ENCODE peak calls at places on chromosomes 4 and X, in ten cellular contexts. P is heart right ventricle, K is aorta, O is stomach, L is uterus, R is HCT116, H is left lung, V is gastrocnemius medialis, E is ovary, Z is suprapubic skin. I is an unnamed sample.

GRCh38 chr4:40194602-40195161 is 2.1 kb upstream of the RHOH start:
- DNase-seq in P (no peak), K (no peak), O (no peak), L (no peak), R (no peak), H (no peak), V (no peak), E (no peak), Z (no peak), I (no peak)

GRCh38 chr4:111274486-111274885 is 651.6 kb upstream of the PITX2 start:
- DNase-seq in P (no peak), K (no peak), O (no peak), L (no peak), R (no peak), H (no peak), V (no peak), E (no peak), Z (no peak), I (no peak)

GRCh38 chr4:184417802-184418511 is 56.4 kb downstream of the IRF2 start:
- DNase-seq in P (no peak), K (no peak), O (no peak), L (no peak), R (peak; percentile 51), H (no peak), V (no peak), E (no peak), Z (no peak), I (no peak)

GRCh38 chr4:39900966-39901365 is 76.7 kb downstream of the PDS5A start:
- DNase-seq in P (no peak), K (no peak), O (no peak), L (no peak), R (no peak), H (no peak), V (no peak), E (no peak), Z (no peak), I (no peak)

GRCh38 chrX:108468486-108468885 is 28.8 kb downstream of the COL4A5 start:
- DNase-seq in P (no peak), K (no peak), O (no peak), L (no peak), R (no peak), H (no peak), V (no peak), E (no peak), Z (no peak), I (no peak)

GRCh38 chr4:82260632-82261031 is 113.2 kb downstream of the HNRNPD start:
- DNase-seq in P (no peak), K (no peak), O (no peak), L (no peak), R (no peak), H (no peak), V (no peak), E (no peak), Z (no peak), I (no peak)

GRCh38 chr4:81740492-81740891 is 268.8 kb upstream of the RASGEF1B start:
- DNase-seq in P (no peak), K (no peak), O (no peak), L (no peak), R (no peak), H (no peak), V (no peak), E (no peak), Z (no peak), I (no peak)

GRCh38 chrX:108022491-108023089 is 22.3 kb upstream of the VSIG1 start:
- DNase-seq in P (no peak), K (no peak), O (no peak), L (no peak), R (no peak), H (no peak), V (no peak), E (no peak), Z (no peak), I (no peak)

GRCh38 chr4:73613130-73613529 is 7.1 kb downstream of the RASSF6 start:
- DNase-seq in P (no peak), K (no peak), O (no peak), L (no peak), R (no peak), H (no peak), V (no peak), E (no peak), Z (no peak), I (no peak)

GRCh38 chrX:39196192-39197102 is 395.2 kb downstream of the MID1IP1 start:
- DNase-seq in P (no peak), K (no peak), O (peak; percentile 34), L (peak; percentile 27), R (peak; percentile 26), H (no peak), V (peak; percentile 35), E (no peak), Z (no peak), I (no peak)

GRCh38 chrX:137427061-137427778 is 138.7 kb upstream of the ZIC3 start:
- DNase-seq in P (no peak), K (no peak), O (no peak), L (no peak), R (no peak), H (no peak), V (no peak), E (no peak), Z (no peak), I (no peak)

GRCh38 chrX:137430301-137430700 is 135.6 kb upstream of the ZIC3 start:
- DNase-seq in P (no peak), K (no peak), O (no peak), L (no peak), R (no peak), H (no peak), V (no peak), E (no peak), Z (no peak), I (no peak)

GRCh38 chrX:137428777-137429564 is 137.0 kb upstream of the ZIC3 start:
- DNase-seq in P (no peak), K (no peak), O (no peak), L (no peak), R (no peak), H (no peak), V (no peak), E (no peak), Z (no peak), I (no peak)

GRCh38 chrX:137427813-137428212 is 138.1 kb upstream of the ZIC3 start:
- DNase-seq in P (no peak), K (no peak), O (no peak), L (no peak), R (no peak), H (no peak), V (no peak), E (no peak), Z (no peak), I (no peak)

GRCh38 chrX:137428251-137428661 is 137.7 kb upstream of the ZIC3 start:
- DNase-seq in P (no peak), K (peak; percentile 75), O (no peak), L (no peak), R (no peak), H (no peak), V (no peak), E (no peak), Z (no peak), I (no peak)
- H3K27ac ChIP-seq in P (no peak overlapping the region), K (no peak overlapping the region), O (no peak overlapping the region), L (no peak overlapping the region), R (no peak overlapping the region), H (no peak overlapping the region), V (no peak overlapping the region), E (no peak overlapping the region), Z (no peak overlapping the region), I (no peak overlapping the region)

GRCh38 chrX:129091097-129091496 is 432.2 kb downstream of the SMARCA1 start:
- DNase-seq in P (no peak), K (no peak), O (no peak), L (no peak), R (no peak), H (no peak), V (no peak), E (no peak), Z (no peak), I (no peak)
- H3K4me3 ChIP-seq in P (no peak overlapping the region), K (no peak overlapping the region), O (no peak overlapping the region), L (no peak overlapping the region), R (no peak overlapping the region), H (no peak overlapping the region), V (no peak overlapping the region), E (no peak overlapping the region), Z (no peak overlapping the region), I (no peak overlapping the region)

GRCh38 chr4:153465583-153465921 is 608 bp upstream of the TMEM131L start:
- DNase-seq in P (peak; percentile 48), K (peak; percentile 83), O (peak; percentile 41), L (no peak), R (peak; percentile 16), H (peak; percentile 83), V (peak; percentile 62), E (peak; percentile 66), Z (peak; percentile 71), I (peak; percentile 77)
- H3K4me1 ChIP-seq in P (peaks cover 38% of the 10 kb centered on the region), K (no peaks in the 10 kb centered on the region), O (peaks cover 54% of the 10 kb centered on the region), L (no peaks in the 10 kb centered on the region), R (peaks cover 19% of the 10 kb centered on the region), H (peaks cover 47% of the 10 kb centered on the region), V (peaks cover 52% of the 10 kb centered on the region), E (peaks cover 3% of the 10 kb centered on the region), Z (peaks cover 40% of the 10 kb centered on the region), I (peaks cover 25% of the 10 kb centered on the region)

DNA sequence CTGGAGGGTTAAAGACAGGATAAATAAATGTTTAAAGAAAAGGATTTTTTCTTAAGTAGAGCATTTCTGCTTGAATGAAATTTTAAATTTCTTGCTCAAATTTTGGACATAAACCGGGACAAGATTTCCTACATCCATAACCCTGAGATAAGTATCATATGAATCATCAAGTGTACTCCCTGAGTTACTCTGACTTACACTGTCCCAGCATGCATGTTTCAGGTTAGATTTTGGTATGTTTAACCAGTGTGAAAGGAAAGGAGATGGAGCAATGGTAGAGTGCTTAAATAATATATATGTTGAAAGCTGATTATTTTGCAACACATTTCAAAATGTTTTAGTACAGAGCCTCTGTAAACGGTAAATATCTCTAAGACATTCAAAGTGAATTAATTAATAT is 175.2 kb downstream of the ADGRL3 start:
- DNase-seq in P (no peak), K (no peak), O (no peak), L (no peak), R (no peak), H (no peak), V (no peak), E (no peak), Z (no peak), I (no peak)
- H3K27ac ChIP-seq in P (peak overlapping the region; percentile 6), K (no peak overlapping the region), O (no peak overlapping the region), L (no peak overlapping the region), R (no peak overlapping the region), H (no peak overlapping the region), V (no peak overlapping the region), E (no peak overlapping the region), Z (no peak overlapping the region), I (peak overlapping the region; percentile 14)

GRCh38 chr4:139329665-139330200 is 27.5 kb upstream of the NDUFC1 start:
- DNase-seq in P (no peak), K (no peak), O (no peak), L (no peak), R (no peak), H (no peak), V (no peak), E (no peak), Z (no peak), I (no peak)
- H3K4me3 ChIP-seq in P (no peak overlapping the region), K (no peak overlapping the region), O (no peak overlapping the region), L (no peak overlapping the region), R (no peak overlapping the region), H (no peak overlapping the region), V (no peak overlapping the region), E (no peak overlapping the region), Z (no peak overlapping the region), I (no peak overlapping the region)

DNA sequence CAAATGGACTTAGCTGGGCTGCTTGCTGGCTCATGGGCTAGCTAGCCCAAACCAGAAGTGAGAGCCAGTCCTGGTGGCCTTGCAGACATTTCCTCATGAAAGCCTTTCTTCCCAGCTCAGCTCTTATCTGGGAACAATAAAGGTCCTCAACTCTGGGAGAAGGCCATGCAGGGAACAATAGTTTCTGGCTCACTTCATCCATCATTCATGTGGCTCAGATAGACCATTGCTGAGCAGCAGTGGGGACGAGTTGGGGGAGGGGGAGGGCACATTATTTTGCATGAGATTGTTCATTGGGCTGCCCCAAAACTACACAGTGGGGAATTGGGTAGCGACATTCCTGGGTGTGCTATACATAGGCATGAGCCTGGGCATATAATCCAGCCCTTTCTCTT is 47.6 kb downstream of the NHSL2 start:
- DNase-seq in P (no peak), K (no peak), O (no peak), L (no peak), R (no peak), H (no peak), V (no peak), E (no peak), Z (no peak), I (no peak)
- H3K4me1 ChIP-seq in P (no peaks in the 10 kb centered on the region), K (no peaks in the 10 kb centered on the region), O (peaks cover 9% of the 10 kb centered on the region), L (no peaks in the 10 kb centered on the region), R (no peaks in the 10 kb centered on the region), H (no peaks in the 10 kb centered on the region), V (no peaks in the 10 kb centered on the region), E (no peaks in the 10 kb centered on the region), Z (no peaks in the 10 kb centered on the region), I (no peaks in the 10 kb centered on the region)